ENCODE peak calls at places on chromosome 12, in seven cellular contexts. D is cardiac fibroblast; R is activated CD4-positive, alpha-beta T cell treated with anti-CD3 and anti-CD28 coated beads for 1 hour; G is transverse colon; H is GM04504; Z is HEK293T; K is Peyer's patch. T is an unnamed sample.

GRCh38 chr12:20300457-20300856 is 67.9 kb upstream of the PDE3A start:
- DNase-seq in G (no peak), D (no peak), H (no peak), K (no peak), Z (no peak), R (no peak), T (no peak)

GRCh38 chr12:48977290-48978281 is 536 bp upstream of the WNT1 start:
- DNase-seq in H (no peak), R (peak; percentile 64), G (peak; percentile 71), D (peak; percentile 45), Z (peak; percentile 57), K (peak; percentile 81), T (peak; percentile 64)

GRCh38 chr12:66352197-66352596 is 49.9 kb downstream of the HELB start:
- DNase-seq in Z (peak; percentile 31), H (peak; percentile 2), K (no peak), R (no peak), D (peak; percentile 25), G (no peak), T (no peak)

GRCh38 chr12:91926810-91927209 is 218.8 kb downstream of the BTG1 start:
- DNase-seq in D (peak; percentile 22), R (no peak), G (no peak), H (peak; percentile 40), Z (no peak), K (no peak), T (peak; percentile 79)

GRCh38 chr12:13805038-13805437 is 176.4 kb downstream of the GRIN2B start:
- DNase-seq in H (no peak), D (no peak), G (no peak), Z (no peak), R (no peak), K (no peak), T (no peak)

GRCh38 chr12:123164222-123164621 is 13.3 kb upstream of the PITPNM2 start:
- DNase-seq in Z (no peak), R (no peak), K (no peak), D (no peak), H (no peak), G (no peak), T (no peak)

GRCh38 chr12:107092669-107093546 is 441 bp downstream of the CRY1 start:
- DNase-seq in D (no peak), G (peak; percentile 47), Z (peak; percentile 25), H (no peak), K (no peak), R (peak; percentile 76), T (peak; percentile 50)

GRCh38 chr12:99611590-99611989 is 36.0 kb upstream of the GARIN6 start:
- DNase-seq in R (no peak), K (no peak), D (no peak), Z (no peak), H (no peak), G (no peak), T (no peak)

GRCh38 chr12:52988933-52989332 is 17.3 kb upstream of the EIF4B start:
- DNase-seq in R (no peak), Z (no peak), D (no peak), K (no peak), H (no peak), G (no peak), T (peak; percentile 54)

GRCh38 chr12:120115692-120116442 is 686 bp downstream of the RAB35 start:
- DNase-seq in K (no peak), D (peak; percentile 45), R (no peak), G (peak; percentile 53), Z (peak; percentile 67), H (no peak), T (peak; percentile 64)

GRCh38 chr12:18703916-18704315 is 33.9 kb downstream of the PLCZ1 start:
- DNase-seq in H (no peak), Z (no peak), K (no peak), R (no peak), G (no peak), D (no peak), T (no peak)

GRCh38 chr12:50934371-50934851 is 17.9 kb upstream of the HIGD1C start:
- DNase-seq in H (peak; percentile 21), R (no peak), G (no peak), Z (no peak), D (peak; percentile 35), K (no peak), T (no peak)

GRCh38 chr12:109518820-109519665 is 41.6 kb downstream of the UBE3B start:
- DNase-seq in Z (peak; percentile 80), D (peak; percentile 91), R (peak; percentile 24), G (peak; percentile 59), H (peak; percentile 59), K (peak; percentile 59), T (peak; percentile 48)

GRCh38 chr12:122203301-122203967 is at the start of gene B3GNT4:
- DNase-seq in K (peak; percentile 82), D (peak; percentile 51), G (peak; percentile 77), R (peak; percentile 58), H (no peak), Z (peak; percentile 84), T (peak; percentile 84)

GRCh38 chr12:124538194-124539082 is 29.0 kb downstream of the NCOR2 start:
- DNase-seq in D (no peak), G (no peak), H (no peak), R (no peak), K (no peak), Z (no peak), T (no peak)

GRCh38 chr12:106672308-106673085 is 89.7 kb downstream of the RFX4 start:
- DNase-seq in K (no peak), Z (no peak), H (no peak), D (no peak), G (no peak), R (no peak), T (no peak)

GRCh38 chr12:48031135-48031960 is 27.1 kb upstream of the COL2A1 start:
- DNase-seq in R (no peak), D (no peak), K (no peak), G (no peak), H (no peak), Z (no peak), T (no peak)

GRCh38 chr12:45425426-45425825 is 209.5 kb downstream of the ANO6 start:
- DNase-seq in G (no peak), D (no peak), K (no peak), R (no peak), Z (no peak), H (peak; percentile 57), T (no peak)

GRCh38 chr12:94762259-94762942 is 112.0 kb upstream of the TMCC3 start:
- DNase-seq in D (no peak), G (no peak), H (no peak), K (no peak), R (no peak), Z (no peak), T (no peak)

GRCh38 chr12:110247340-110248095 is 33.5 kb upstream of the ATP2A2 start:
- DNase-seq in Z (no peak), G (peak; percentile 84), H (no peak), D (no peak), K (peak; percentile 90), R (no peak), T (peak; percentile 90)

GRCh38 chr12:91813701-91814100 is 331.9 kb downstream of the BTG1 start:
- DNase-seq in H (no peak), R (no peak), G (no peak), K (no peak), D (no peak), Z (no peak), T (no peak)

GRCh38 chr12:64029013-64029857 is 184.7 kb downstream of the SRGAP1 start:
- DNase-seq in Z (no peak), G (no peak), R (no peak), H (peak; percentile 69), K (no peak), D (peak; percentile 63), T (no peak)